ENCODE peak calls at places on chromosomes 5 and 9, in seven cellular contexts. P is GM23338, K is left ventricle myocardium inferior, H is heart right ventricle, C is psoas muscle, V is body of pancreas, E is lower lobe of right lung. S is an unnamed sample.

GRCh38 chr9:130981002-130981760 is 27.8 kb upstream of the LAMC3 start:
- DNase-seq in P (no peak), K (no peak), H (no peak), C (no peak), V (no peak), E (no peak), S (no peak)

GRCh38 chr5:103347729-103348128 is 89.2 kb downstream of the MACIR start:
- DNase-seq in P (no peak), K (no peak), H (no peak), C (no peak), V (no peak), E (no peak), S (no peak)

GRCh38 chr5:174903333-174903732 is 179.0 kb downstream of the MSX2 start:
- DNase-seq in P (no peak), K (no peak), H (no peak), C (no peak), V (no peak), E (no peak), S (no peak)

GRCh38 chr5:80990971-80991370 is 30.8 kb downstream of the RASGRF2 start:
- DNase-seq in P (peak), K (no peak), H (no peak), C (no peak), V (no peak), E (no peak), S (peak)

GRCh38 chr9:101736723-101737122 is 1.7 kb downstream of the GRIN3A start:
- DNase-seq in P (peak), K (peak), H (peak), C (peak), V (peak), E (no peak), S (peak)

GRCh38 chr5:171615201-171616001 is 170.2 kb upstream of the SMIM23 start:
- DNase-seq in P (peak), K (peak), H (peak), C (no peak), V (no peak), E (peak), S (peak)

GRCh38 chr5:114361724-114362196 is at the start of gene KCNN2:
- DNase-seq in P (peak), K (peak), H (peak), C (peak), V (peak), E (peak), S (peak)

GRCh38 chr9:95556521-95556920 is 39.8 kb upstream of the PTCH1 start:
- DNase-seq in P (no peak), K (no peak), H (no peak), C (no peak), V (no peak), E (no peak), S (no peak)

GRCh38 chr9:127451681-127452480 is 571 bp downstream of the LRSAM1 start:
- DNase-seq in P (peak), K (peak), H (peak), C (peak), V (peak), E (peak), S (peak)

DNA sequence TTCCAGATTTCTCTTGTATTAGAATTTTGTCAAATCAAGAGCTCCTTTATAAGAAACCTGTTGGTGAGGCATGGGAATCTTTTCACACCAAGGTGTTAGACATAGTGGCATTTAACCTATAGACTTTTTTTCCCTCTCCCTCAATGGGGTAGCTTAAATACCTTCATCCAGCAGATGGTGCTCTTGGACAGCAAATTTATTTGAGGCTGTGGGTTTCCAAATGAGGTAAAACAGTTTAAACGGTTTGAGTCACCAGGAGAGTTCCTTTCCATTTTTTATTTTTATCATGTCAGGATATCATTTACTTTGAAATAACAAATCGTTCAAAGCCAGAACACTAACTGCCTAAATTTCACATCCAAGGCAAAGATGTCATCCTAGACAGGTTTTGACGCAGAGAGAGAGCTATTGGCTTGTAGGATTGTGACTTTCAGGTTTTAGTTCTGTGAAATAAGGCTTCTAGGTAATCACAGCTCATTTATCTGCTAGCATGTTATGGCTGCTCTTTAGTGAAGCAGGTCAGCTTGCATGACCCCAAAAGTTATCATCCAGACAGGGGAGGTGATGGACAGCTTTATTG is 69.7 kb downstream of the KDM4C start:
- DNase-seq in P (peak), K (no peak), H (no peak), C (no peak), V (no peak), E (no peak), S (peak)
- TF ChIP-seq CTCF in P (peak), K (peak), H (no peak), C (peak), V (peak), E (peak), S (peak)

GRCh38 chr9:18333157-18333556 is 140.8 kb upstream of the ADAMTSL1 start:
- DNase-seq in P (peak), K (no peak), H (no peak), C (no peak), V (no peak), E (no peak), S (no peak)
- H3K27ac ChIP-seq in P (no peak), K (no peak), H (no peak), C (no peak), V (no peak), E (no peak), S (no peak)

GRCh38 chr5:177043958-177044357 is 21.5 kb downstream of the ZNF346 start:
- DNase-seq in P (no peak), K (no peak), H (no peak), C (no peak), V (no peak), E (no peak), S (no peak)
- TF ChIP-seq CTCF in P (no peak), K (no peak), H (no peak), C (no peak), V (no peak), E (no peak), S (no peak)

GRCh38 chr9:129835128-129835859 is at the start of the genes C9orf78 and USP20:
- DNase-seq in P (peak), K (peak), H (peak), C (peak), V (peak), E (peak), S (peak)
- H3K27ac ChIP-seq in P (peak), K (peak), H (peak), C (peak), V (peak), E (peak), S (peak)

DNA sequence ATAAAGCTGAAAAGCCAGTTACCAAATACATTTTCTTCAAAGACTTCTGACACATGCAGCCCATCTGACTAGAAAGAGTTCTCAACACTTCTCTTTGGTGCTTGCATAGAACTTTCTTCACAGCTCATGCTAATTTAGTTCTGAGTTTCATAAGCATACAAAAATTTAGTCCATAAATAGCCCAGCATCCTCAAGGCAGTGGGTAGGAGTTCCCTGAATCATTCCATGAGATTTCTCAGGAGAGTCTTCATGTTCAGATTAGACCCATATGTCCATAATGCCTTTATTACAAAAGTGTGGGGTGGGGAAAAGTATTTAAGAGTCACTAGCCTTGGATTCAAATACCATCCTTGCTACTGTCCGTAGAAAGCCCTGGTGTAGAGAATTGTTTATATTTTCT is 290.2 kb upstream of the RGMB start:
- DNase-seq in P (no peak), K (no peak), H (no peak), C (no peak), V (no peak), E (no peak), S (no peak)
- TF ChIP-seq CTCF in P (no peak), K (no peak), H (no peak), C (no peak), V (no peak), E (no peak), S (no peak)

DNA sequence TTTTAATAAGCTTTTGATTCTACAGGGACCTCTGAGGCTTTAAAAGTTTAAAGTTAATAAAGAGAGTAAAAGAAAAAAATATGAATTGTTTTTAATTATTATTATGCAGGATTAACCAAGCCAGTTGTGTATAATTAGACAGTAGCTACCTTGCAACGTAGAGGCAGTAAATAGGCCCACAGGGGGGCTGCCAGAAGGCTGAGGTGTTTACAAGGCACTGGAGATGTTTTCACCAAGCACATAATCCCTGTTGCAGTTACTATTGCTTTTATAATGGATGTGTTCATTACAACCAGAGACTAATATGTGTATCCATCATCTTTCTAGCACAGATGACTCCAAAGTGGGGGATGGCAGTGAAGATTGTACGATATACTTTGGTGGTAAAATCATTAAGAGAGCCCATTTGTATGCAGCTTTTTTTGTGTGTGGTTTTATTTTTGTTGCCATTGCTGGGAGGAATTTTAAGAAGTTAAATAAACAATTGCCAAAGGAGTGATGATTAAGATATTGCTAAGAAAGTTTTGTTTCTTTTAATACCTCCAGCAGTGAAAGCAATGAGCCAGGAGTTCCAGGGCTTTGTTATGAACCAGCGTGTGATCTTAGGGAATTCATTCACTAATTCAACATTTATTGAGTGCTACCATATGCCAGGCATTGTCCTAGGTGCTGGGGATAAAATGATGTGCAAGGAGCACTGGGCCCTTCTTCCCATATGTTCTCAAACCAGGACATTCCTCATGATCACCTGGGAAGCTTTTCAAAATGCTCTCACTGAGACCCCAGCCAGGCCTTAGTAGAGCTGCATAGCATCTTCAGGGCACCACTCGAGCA is 138.7 kb upstream of the EFNA5 start:
- DNase-seq in P (peak), K (no peak), H (no peak), C (no peak), V (no peak), E (no peak), S (no peak)
- H3K27ac ChIP-seq in P (peak), K (no peak), H (no peak), C (no peak), V (no peak), E (no peak), S (no peak)

DNA sequence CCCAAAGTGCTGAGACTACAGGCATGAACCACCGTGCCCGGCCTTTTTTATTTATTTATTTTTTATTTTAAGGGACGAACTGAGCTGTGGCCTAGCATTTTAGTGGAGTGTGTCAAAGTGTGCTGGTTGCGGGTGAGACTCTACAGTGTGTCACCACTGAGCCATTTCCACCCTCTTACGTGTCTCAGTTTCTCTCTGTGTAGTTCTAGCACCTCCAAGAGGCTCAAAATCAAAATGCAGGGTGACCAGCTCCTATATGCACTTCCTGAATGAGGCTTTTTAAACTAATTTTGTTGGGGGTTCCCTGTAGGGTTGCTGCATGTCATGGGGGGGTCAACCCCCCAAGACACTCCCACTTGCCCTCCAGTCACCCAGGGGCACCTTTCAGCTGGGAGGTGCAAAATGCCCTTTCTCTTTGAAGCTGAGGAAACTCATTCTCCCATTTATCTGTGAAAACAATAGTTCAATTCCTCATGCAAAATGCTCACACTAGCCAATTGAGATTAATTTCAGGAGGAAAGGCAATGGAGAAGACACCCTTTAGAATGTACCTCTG is 69.3 kb downstream of the COL15A1 start:
- DNase-seq in P (no peak), K (no peak), H (no peak), C (no peak), V (peak), E (no peak), S (no peak)
- TF ChIP-seq CTCF in P (peak), K (peak), H (peak), C (peak), V (peak), E (peak), S (no peak)

GRCh38 chr5:132056610-132057497 is 3.6 kb upstream of the IL3 start:
- DNase-seq in P (no peak), K (peak), H (no peak), C (no peak), V (peak), E (no peak), S (no peak)
- H3K27ac ChIP-seq in P (no peak), K (no peak), H (no peak), C (no peak), V (no peak), E (no peak), S (no peak)